ENCODE peak calls at places on chromosomes 5 and 9, in six cellular contexts. M, Z, S, N, H and X are unnamed samples.

GRCh38 chr9:123866497-123866896 is 63.4 kb downstream of the DENND1A start:
- DNase-seq in M (no peak), S (no peak), N (no peak), H (no peak), Z (peak; percentile 13), X (peak; percentile 17)

GRCh38 chr5:136249678-136250266 is 56.8 kb upstream of the SMIM32 start:
- DNase-seq in N (peak; percentile 80), H (no peak), S (peak; percentile 70), M (peak; percentile 76), Z (peak; percentile 5), X (peak; percentile 70)

GRCh38 chr5:95554331-95554646 is 488 bp downstream of the SKIC3 start:
- DNase-seq in S (no peak), N (no peak), M (no peak), Z (no peak), H (no peak), X (no peak)

GRCh38 chr9:129482521-129483466 is 138.1 kb downstream of the C9orf50 start:
- DNase-seq in M (peak; percentile 91), H (no peak), S (peak; percentile 84), Z (peak; percentile 48), N (peak; percentile 91), X (peak; percentile 83)

GRCh38 chr5:145324101-145324500 is 511.0 kb downstream of the PRELID2 start:
- DNase-seq in H (no peak), Z (no peak), N (no peak), S (peak; percentile 3), M (no peak), X (no peak)

GRCh38 chr5:15734058-15734457 is 234.1 kb downstream of the FBXL7 start:
- DNase-seq in S (no peak), Z (no peak), H (no peak), M (no peak), N (peak; percentile 13), X (no peak)

GRCh38 chr5:55324815-55325418 is 17.1 kb downstream of the MTREX start:
- DNase-seq in H (no peak), Z (no peak), S (peak; percentile 58), N (no peak), M (peak; percentile 55), X (peak; percentile 63)

GRCh38 chr9:132487351-132487791 is 77.4 kb downstream of the CFAP77 start:
- DNase-seq in S (no peak), M (no peak), H (no peak), N (no peak), Z (no peak), X (no peak)

GRCh38 chr5:89584339-89584956 is 701.5 kb upstream of the MEF2C start:
- DNase-seq in M (peak; percentile 78), S (peak; percentile 52), N (no peak), Z (peak; percentile 5), H (no peak), X (peak; percentile 82)

GRCh38 chr5:160432815-160433214 is 11.2 kb downstream of the PTTG1 start:
- DNase-seq in Z (no peak), S (no peak), M (no peak), H (no peak), N (no peak), X (no peak)

GRCh38 chr5:117667105-117667504 is 1092.5 kb upstream of the SEMA6A start:
- DNase-seq in M (no peak), N (no peak), H (no peak), Z (no peak), S (no peak), X (no peak)

GRCh38 chr5:65925601-65926275 is 637 bp upstream of the ERBIN start:
- DNase-seq in S (peak; percentile 85), N (peak; percentile 96), M (peak; percentile 89), H (no peak), Z (peak; percentile 43), X (peak; percentile 72)

GRCh38 chr5:135353952-135354721 is 44.9 kb downstream of the MACROH2A1 start:
- DNase-seq in Z (peak; percentile 85), S (peak; percentile 96), M (peak; percentile 94), N (no peak), H (no peak), X (peak; percentile 96)

GRCh38 chr9:106421772-106422171 is 441.2 kb upstream of the ZNF462 start:
- DNase-seq in H (no peak), N (no peak), S (no peak), Z (no peak), M (no peak), X (no peak)

GRCh38 chr9:117002686-117003085 is 315.6 kb downstream of the TRIM32 start:
- DNase-seq in N (no peak), H (no peak), S (no peak), M (no peak), Z (no peak), X (no peak)

GRCh38 chr9:91220021-91220420 is 141.7 kb downstream of the AUH start:
- DNase-seq in M (no peak), Z (no peak), S (no peak), N (no peak), H (no peak), X (no peak)

GRCh38 chr9:113997610-113998009 is 80.5 kb downstream of the AMBP start:
- DNase-seq in Z (no peak), H (peak; percentile 88), M (no peak), N (no peak), S (no peak), X (no peak)

GRCh38 chr5:126370796-126371718 is 52.2 kb upstream of the GRAMD2B start:
- DNase-seq in Z (no peak), H (no peak), N (no peak), S (peak; percentile 78), M (peak; percentile 56), X (peak; percentile 61)

GRCh38 chr5:53008751-53009150 is 19.6 kb downstream of the ITGA2 start:
- DNase-seq in Z (no peak), M (peak; percentile 53), S (peak; percentile 84), H (no peak), N (no peak), X (peak; percentile 80)

GRCh38 chr9:109107402-109108240 is 12.1 kb downstream of the TMEM245 start:
- DNase-seq in H (no peak), N (no peak), M (peak; percentile 83), Z (no peak), S (peak; percentile 81), X (peak; percentile 78)

GRCh38 chr5:133806847-133807246 is 161.6 kb downstream of the C5orf15 start:
- DNase-seq in S (no peak), Z (no peak), N (no peak), H (no peak), M (no peak), X (no peak)

GRCh38 chr5:59104400-59105117 is 521.7 kb downstream of the RAB3C start:
- DNase-seq in N (no peak), Z (no peak), S (no peak), M (peak; percentile 15), H (no peak), X (no peak)

GRCh38 chr9:14315754-14316573 is 2.0 kb upstream of the NFIB start:
- DNase-seq in M (peak; percentile 47), N (peak; percentile 43), Z (no peak), S (no peak), H (no peak), X (peak; percentile 50)

GRCh38 chr9:135081264-135081660 is 6.2 kb upstream of the OLFM1 start:
- DNase-seq in S (no peak), H (no peak), M (no peak), Z (no peak), N (no peak), X (no peak)

GRCh38 chr5:120621339-120621738 is 157.2 kb downstream of the PRR16 start:
- DNase-seq in H (no peak), M (no peak), S (no peak), N (no peak), Z (no peak), X (no peak)

GRCh38 chr5:79642210-79642609 is 30.0 kb downstream of the TENT2 start:
- DNase-seq in M (no peak), H (no peak), Z (no peak), N (no peak), S (peak; percentile 76), X (no peak)

GRCh38 chr9:114214686-114215397 is 59.5 kb downstream of the COL27A1 start:
- DNase-seq in N (no peak), M (no peak), Z (no peak), S (no peak), H (no peak), X (no peak)

GRCh38 chr5:179870403-179870903 is 11.8 kb upstream of the MRNIP start:
- DNase-seq in S (peak; percentile 52), M (peak; percentile 24), N (peak; percentile 98), Z (no peak), H (no peak), X (peak; percentile 47)
- TF ChIP-seq CTCF in S (peak; percentile 43), M (peak; percentile 37), N (no peak), Z (peak; percentile 33), H (no peak), X (peak; percentile 26)

DNA sequence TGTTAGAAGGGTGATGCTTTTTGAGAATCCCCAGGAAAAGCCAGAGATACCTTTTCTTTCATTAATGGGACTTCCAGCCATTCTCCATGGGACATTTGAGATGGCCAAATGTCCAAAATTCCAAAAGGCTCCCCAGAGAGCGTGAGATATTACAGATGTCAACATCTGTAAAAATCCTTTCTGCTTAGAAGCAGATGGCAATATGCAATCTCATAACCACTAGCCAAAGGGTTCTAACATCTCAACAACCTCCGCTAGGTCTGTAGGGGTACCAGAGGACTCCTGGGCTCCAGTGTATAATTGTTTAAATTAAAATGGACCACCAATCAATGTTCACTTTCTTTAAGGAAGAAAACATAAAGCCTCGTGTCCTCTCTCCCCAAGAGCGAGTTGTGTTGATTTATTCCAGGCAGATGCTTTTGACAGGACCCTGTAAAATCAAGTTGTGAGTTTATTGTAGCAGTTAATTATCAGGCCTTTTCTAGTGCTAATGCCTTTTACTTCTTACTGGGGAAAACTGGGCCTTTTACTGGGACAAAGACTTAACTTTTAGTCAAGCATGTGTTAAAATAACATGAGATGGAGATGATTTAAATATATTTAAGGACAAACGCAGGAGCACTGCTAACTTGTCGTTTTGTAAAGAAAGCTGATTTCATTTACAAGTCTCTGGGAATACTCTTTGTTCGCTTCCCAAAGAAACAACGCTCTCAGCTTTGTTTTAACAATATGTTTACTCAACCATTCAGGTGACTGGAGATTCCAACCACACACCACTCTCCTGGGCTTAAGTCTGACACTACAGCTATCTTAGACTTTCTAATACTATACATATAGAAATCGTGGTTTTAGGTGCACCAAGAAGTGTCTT is 4.7 kb downstream of the GAS1 start:
- DNase-seq in S (no peak), M (no peak), N (no peak), Z (no peak), H (no peak), X (no peak)
- H3K4me3 ChIP-seq in S (no peak overlapping the region), M (no peak overlapping the region), N (no peak overlapping the region), Z (no peak overlapping the region), H (peak overlapping the region; percentile 1), X (no peak overlapping the region)

GRCh38 chr9:95264954-95265615 is 52.4 kb downstream of the FANCC start:
- DNase-seq in N (peak; percentile 17), Z (no peak), S (peak; percentile 75), M (peak; percentile 55), H (no peak), X (peak; percentile 56)
- TF ChIP-seq CTCF in N (peak; percentile 58), Z (peak; percentile 60), S (peak; percentile 59), M (peak; percentile 52), H (no peak), X (peak; percentile 57)

DNA sequence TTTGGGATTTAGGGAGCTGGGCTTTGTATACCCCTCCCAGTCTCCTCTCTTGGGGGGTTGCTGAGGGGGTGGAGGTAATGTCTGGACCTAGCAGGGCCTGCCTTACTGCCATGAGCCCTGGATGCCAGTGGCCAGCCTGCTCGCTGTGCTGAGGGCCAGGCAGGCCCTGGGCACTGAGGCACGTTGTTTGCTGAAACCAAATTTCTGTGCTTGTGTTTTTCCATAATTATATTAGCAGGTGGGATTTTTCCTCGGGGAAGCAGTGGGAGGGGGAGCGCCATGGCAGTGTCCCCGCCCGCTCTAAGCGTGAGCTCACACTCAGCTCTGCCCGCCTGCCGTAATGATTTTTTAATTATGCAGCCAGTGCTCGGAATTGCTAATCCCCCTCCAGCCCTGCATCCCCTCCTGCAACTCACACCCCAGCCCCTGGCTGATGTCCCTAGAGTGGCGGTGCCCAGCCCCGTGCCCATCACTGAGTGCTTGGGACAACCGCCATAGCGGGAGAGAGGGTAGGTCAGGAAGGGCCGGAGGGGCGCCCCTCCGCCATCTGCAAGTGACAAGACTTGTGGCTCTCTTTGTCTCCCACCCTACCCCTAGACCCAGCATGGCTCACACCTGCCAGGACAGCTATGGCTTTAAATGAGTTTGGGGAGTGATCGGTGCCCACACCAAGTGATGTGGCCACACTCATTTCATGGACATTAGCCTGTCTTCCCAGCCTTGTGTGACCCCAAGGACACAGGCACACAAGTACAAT is 21.0 kb downstream of the CXXC5 start:
- DNase-seq in H (no peak), N (no peak), S (no peak), M (no peak), Z (no peak), X (no peak)
- H3K4me3 ChIP-seq in H (peak overlapping the region; percentile 43), N (no peak overlapping the region), S (no peak overlapping the region), M (no peak overlapping the region), Z (no peak overlapping the region), X (peak overlapping the region; percentile 35)